ENCODE peak calls at places on chromosomes 2 and 18, in eight cellular contexts. One of them, this sample, is unnamed.

GRCh38 chr18:77055429-77056310 is 76.9 kb downstream of the MBP start:
- DNase-seq in HCT116: no peak
- DNase-seq in IMR-90: peak
- DNase-seq in fibroblast of pulmonary artery: no peak
- DNase-seq in mucosa of descending colon: no peak
- DNase-seq in sigmoid colon: no peak
- DNase-seq in PC-9: no peak
- DNase-seq in transverse colon: no peak
- DNase-seq in this sample: peak

GRCh38 chr18:41982942-41983660 is 28.1 kb downstream of the PIK3C3 start:
- DNase-seq in sigmoid colon: no peak
- DNase-seq in mucosa of descending colon: no peak
- DNase-seq in transverse colon: no peak
- DNase-seq in IMR-90: peak
- DNase-seq in HCT116: no peak
- DNase-seq in fibroblast of pulmonary artery: no peak
- DNase-seq in PC-9: no peak
- DNase-seq in this sample: no peak

GRCh38 chr2:200467806-200468686 is 41.8 kb downstream of the KCTD18 start:
- DNase-seq in fibroblast of pulmonary artery: no peak
- DNase-seq in PC-9: no peak
- DNase-seq in sigmoid colon: no peak
- DNase-seq in IMR-90: no peak
- DNase-seq in HCT116: no peak
- DNase-seq in transverse colon: no peak
- DNase-seq in mucosa of descending colon: no peak
- DNase-seq in this sample: no peak

GRCh38 chr2:201266629-201267028 is 6.3 kb downstream of the CASP8 start:
- DNase-seq in HCT116: no peak
- DNase-seq in fibroblast of pulmonary artery: no peak
- DNase-seq in transverse colon: no peak
- DNase-seq in PC-9: no peak
- DNase-seq in IMR-90: no peak
- DNase-seq in sigmoid colon: no peak
- DNase-seq in mucosa of descending colon: no peak
- DNase-seq in this sample: no peak

GRCh38 chr2:224870341-224870740 is 154.2 kb upstream of the CCDC195 start:
- DNase-seq in IMR-90: peak
- DNase-seq in mucosa of descending colon: no peak
- DNase-seq in transverse colon: no peak
- DNase-seq in fibroblast of pulmonary artery: no peak
- DNase-seq in PC-9: no peak
- DNase-seq in sigmoid colon: no peak
- DNase-seq in HCT116: no peak
- DNase-seq in this sample: no peak

GRCh38 chr2:2570871-2571270 is 239.8 kb upstream of the MYT1L start:
- DNase-seq in mucosa of descending colon: no peak
- DNase-seq in IMR-90: no peak
- DNase-seq in fibroblast of pulmonary artery: no peak
- DNase-seq in transverse colon: no peak
- DNase-seq in sigmoid colon: no peak
- DNase-seq in HCT116: no peak
- DNase-seq in PC-9: no peak
- DNase-seq in this sample: no peak

GRCh38 chr2:238290715-238291549 is 2.5 kb upstream of the PER2 start:
- DNase-seq in HCT116: no peak
- DNase-seq in IMR-90: no peak
- DNase-seq in transverse colon: peak
- DNase-seq in mucosa of descending colon: peak
- DNase-seq in sigmoid colon: peak
- DNase-seq in PC-9: peak
- DNase-seq in fibroblast of pulmonary artery: no peak
- DNase-seq in this sample: no peak

GRCh38 chr18:36411745-36412168 is 114.2 kb downstream of the FHOD3 start:
- DNase-seq in fibroblast of pulmonary artery: peak
- DNase-seq in transverse colon: no peak
- DNase-seq in sigmoid colon: no peak
- DNase-seq in HCT116: peak
- DNase-seq in mucosa of descending colon: no peak
- DNase-seq in PC-9: peak
- DNase-seq in IMR-90: peak
- DNase-seq in this sample: no peak

GRCh38 chr2:231904161-231904611 is 22.0 kb downstream of the NPPC start:
- DNase-seq in fibroblast of pulmonary artery: no peak
- DNase-seq in transverse colon: peak
- DNase-seq in PC-9: no peak
- DNase-seq in sigmoid colon: no peak
- DNase-seq in mucosa of descending colon: peak
- DNase-seq in HCT116: no peak
- DNase-seq in IMR-90: no peak
- DNase-seq in this sample: peak

GRCh38 chr2:232533944-232534710 is 5.4 kb upstream of the CHRNG start:
- DNase-seq in HCT116: no peak
- DNase-seq in IMR-90: peak
- DNase-seq in sigmoid colon: peak
- DNase-seq in mucosa of descending colon: no peak
- DNase-seq in PC-9: no peak
- DNase-seq in transverse colon: no peak
- DNase-seq in fibroblast of pulmonary artery: peak
- DNase-seq in this sample: peak

GRCh38 chr2:133504566-133505505 is 63.4 kb downstream of the NCKAP5 start:
- DNase-seq in sigmoid colon: no peak
- DNase-seq in PC-9: no peak
- DNase-seq in IMR-90: peak
- DNase-seq in transverse colon: peak
- DNase-seq in fibroblast of pulmonary artery: peak
- DNase-seq in HCT116: no peak
- DNase-seq in mucosa of descending colon: peak
- DNase-seq in this sample: no peak

GRCh38 chr2:27431395-27431794 is 3.0 kb downstream of the NRBP1 start:
- DNase-seq in sigmoid colon: no peak
- DNase-seq in transverse colon: no peak
- DNase-seq in fibroblast of pulmonary artery: peak
- DNase-seq in PC-9: no peak
- DNase-seq in mucosa of descending colon: no peak
- DNase-seq in HCT116: no peak
- DNase-seq in IMR-90: peak
- DNase-seq in this sample: no peak

GRCh38 chr2:138985881-138986280 is 205.7 kb upstream of the NXPH2 start:
- DNase-seq in IMR-90: no peak
- DNase-seq in mucosa of descending colon: no peak
- DNase-seq in PC-9: no peak
- DNase-seq in sigmoid colon: no peak
- DNase-seq in fibroblast of pulmonary artery: no peak
- DNase-seq in transverse colon: no peak
- DNase-seq in HCT116: no peak
- DNase-seq in this sample: no peak

GRCh38 chr18:12657849-12658829 is at the start of gene SPIRE1:
- DNase-seq in transverse colon: peak
- DNase-seq in sigmoid colon: peak
- DNase-seq in PC-9: peak
- DNase-seq in fibroblast of pulmonary artery: peak
- DNase-seq in mucosa of descending colon: peak
- DNase-seq in IMR-90: peak
- DNase-seq in HCT116: no peak
- DNase-seq in this sample: peak

DNA sequence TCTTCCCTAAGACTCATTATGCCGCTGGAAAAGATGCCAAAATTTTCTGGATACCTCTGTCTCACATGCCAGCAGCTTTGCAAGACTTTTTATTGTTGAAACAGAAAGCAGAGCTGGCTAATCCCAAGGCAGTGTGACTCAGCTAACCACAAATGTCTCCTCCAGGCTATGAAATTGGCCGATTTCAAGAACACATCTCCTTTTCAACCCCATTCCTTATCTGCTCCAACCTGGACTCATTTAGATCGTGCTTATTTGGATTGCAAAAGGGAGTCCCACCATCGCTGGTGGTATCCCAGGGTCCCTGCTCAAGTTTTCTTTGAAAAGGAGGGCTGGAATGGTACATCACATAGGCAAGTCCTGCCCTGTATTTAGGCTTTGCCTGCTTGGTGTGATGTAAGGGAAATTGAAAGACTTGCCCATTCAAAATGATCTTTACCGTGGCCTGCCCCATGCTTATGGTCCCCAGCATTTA is 26.3 kb downstream of the DHRS9 start:
- DNase-seq in HCT116: peak
- DNase-seq in mucosa of descending colon: no peak
- DNase-seq in sigmoid colon: no peak
- DNase-seq in fibroblast of pulmonary artery: peak
- DNase-seq in PC-9: peak
- DNase-seq in IMR-90: peak
- DNase-seq in transverse colon: no peak
- DNase-seq in this sample: no peak
- H3K4me3 ChIP-seq in HCT116: peak
- H3K4me3 ChIP-seq in mucosa of descending colon: no peak
- H3K4me3 ChIP-seq in sigmoid colon: no peak
- H3K4me3 ChIP-seq in fibroblast of pulmonary artery: no peak
- H3K4me3 ChIP-seq in PC-9: peak
- H3K4me3 ChIP-seq in IMR-90: no peak
- H3K4me3 ChIP-seq in transverse colon: no peak
- H3K4me3 ChIP-seq in this sample: no peak

DNA sequence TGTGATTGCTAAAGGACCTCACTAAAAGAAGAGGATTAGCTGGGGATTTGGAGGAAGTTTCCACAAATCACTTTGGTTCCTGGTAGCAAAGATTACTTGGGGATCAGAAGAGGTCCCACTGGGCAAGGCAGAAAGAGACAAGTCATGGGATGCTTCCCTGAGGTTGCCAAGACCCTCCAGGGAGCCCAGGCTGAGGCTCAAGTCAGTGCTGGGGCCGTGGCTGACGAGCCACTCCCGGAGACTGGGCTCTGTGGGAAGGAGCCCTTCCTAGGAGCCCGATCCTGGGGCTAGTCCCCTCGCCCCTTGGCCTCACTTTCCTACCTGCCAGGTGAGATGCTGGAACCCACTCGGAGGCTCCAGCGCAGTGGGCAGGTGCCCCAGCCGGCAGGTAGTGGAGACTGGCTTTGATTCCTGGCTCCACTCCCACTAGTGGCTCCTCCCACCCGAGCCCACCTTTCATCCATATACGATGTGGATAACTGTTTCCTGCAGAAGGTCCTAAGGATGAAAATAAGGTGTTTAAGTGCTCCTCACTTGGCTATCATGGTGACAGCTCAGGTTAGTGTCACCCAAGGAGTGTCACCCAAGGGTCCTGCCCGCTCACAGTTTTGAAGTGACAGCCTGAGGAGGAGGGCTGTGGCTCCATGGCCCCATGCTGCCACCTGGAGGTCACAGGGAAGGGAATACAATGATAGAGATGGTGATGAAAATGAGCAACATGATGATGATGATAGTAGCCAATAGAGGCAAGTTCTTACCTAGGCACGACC is 100.5 kb downstream of the CAPN13 start:
- DNase-seq in fibroblast of pulmonary artery: peak
- DNase-seq in HCT116: peak
- DNase-seq in transverse colon: peak
- DNase-seq in mucosa of descending colon: peak
- DNase-seq in IMR-90: peak
- DNase-seq in sigmoid colon: peak
- DNase-seq in PC-9: peak
- DNase-seq in this sample: peak
- TF ChIP-seq CTCF in fibroblast of pulmonary artery: peak
- TF ChIP-seq CTCF in HCT116: peak
- TF ChIP-seq CTCF in transverse colon: peak
- TF ChIP-seq CTCF in mucosa of descending colon: peak
- TF ChIP-seq CTCF in IMR-90: peak
- TF ChIP-seq CTCF in sigmoid colon: peak
- TF ChIP-seq CTCF in PC-9: peak
- TF ChIP-seq CTCF in this sample: peak

GRCh38 chr2:197498627-197498936 is 1.1 kb downstream of the HSPD1 start:
- DNase-seq in transverse colon: no peak
- DNase-seq in sigmoid colon: no peak
- DNase-seq in PC-9: no peak
- DNase-seq in IMR-90: no peak
- DNase-seq in HCT116: no peak
- DNase-seq in fibroblast of pulmonary artery: no peak
- DNase-seq in mucosa of descending colon: no peak
- DNase-seq in this sample: no peak

GRCh38 chr2:197498937-197499593 is 575 bp downstream of the HSPD1 start:
- DNase-seq in PC-9: peak
- DNase-seq in mucosa of descending colon: peak
- DNase-seq in fibroblast of pulmonary artery: peak
- DNase-seq in transverse colon: peak
- DNase-seq in sigmoid colon: peak
- DNase-seq in HCT116: no peak
- DNase-seq in IMR-90: peak
- DNase-seq in this sample: peak

GRCh38 chr2:197496695-197497094 is 2.9 kb downstream of the HSPD1 start:
- DNase-seq in sigmoid colon: no peak
- DNase-seq in fibroblast of pulmonary artery: no peak
- DNase-seq in PC-9: no peak
- DNase-seq in mucosa of descending colon: no peak
- DNase-seq in IMR-90: no peak
- DNase-seq in HCT116: no peak
- DNase-seq in transverse colon: no peak
- DNase-seq in this sample: no peak

GRCh38 chr2:197497301-197497700 is 2.3 kb downstream of the HSPD1 start:
- DNase-seq in sigmoid colon: no peak
- DNase-seq in fibroblast of pulmonary artery: no peak
- DNase-seq in PC-9: no peak
- DNase-seq in mucosa of descending colon: no peak
- DNase-seq in HCT116: no peak
- DNase-seq in transverse colon: no peak
- DNase-seq in IMR-90: no peak
- DNase-seq in this sample: no peak

GRCh38 chr2:197495433-197496134 is 4.1 kb downstream of the HSPD1 start:
- DNase-seq in IMR-90: no peak
- DNase-seq in transverse colon: no peak
- DNase-seq in PC-9: no peak
- DNase-seq in mucosa of descending colon: no peak
- DNase-seq in HCT116: no peak
- DNase-seq in sigmoid colon: no peak
- DNase-seq in fibroblast of pulmonary artery: no peak
- DNase-seq in this sample: no peak
- H3K4me3 ChIP-seq in IMR-90: no peak
- H3K4me3 ChIP-seq in transverse colon: no peak
- H3K4me3 ChIP-seq in PC-9: peak
- H3K4me3 ChIP-seq in mucosa of descending colon: no peak
- H3K4me3 ChIP-seq in HCT116: no peak
- H3K4me3 ChIP-seq in sigmoid colon: no peak
- H3K4me3 ChIP-seq in fibroblast of pulmonary artery: no peak
- H3K4me3 ChIP-seq in this sample: no peak

GRCh38 chr2:7745369-7745768 is 828.2 kb downstream of the RNF144A start:
- DNase-seq in IMR-90: no peak
- DNase-seq in transverse colon: no peak
- DNase-seq in PC-9: no peak
- DNase-seq in sigmoid colon: no peak
- DNase-seq in HCT116: no peak
- DNase-seq in fibroblast of pulmonary artery: no peak
- DNase-seq in mucosa of descending colon: no peak
- DNase-seq in this sample: no peak
- TF ChIP-seq CTCF in IMR-90: no peak
- TF ChIP-seq CTCF in transverse colon: no peak
- TF ChIP-seq CTCF in PC-9: no peak
- TF ChIP-seq CTCF in sigmoid colon: no peak
- TF ChIP-seq CTCF in HCT116: no peak
- TF ChIP-seq CTCF in fibroblast of pulmonary artery: no peak
- TF ChIP-seq CTCF in mucosa of descending colon: no peak
- TF ChIP-seq CTCF in this sample: no peak